ENCODE peak calls at places on chromosomes 12 and 14, in eight cellular contexts. One of them, this sample, is unnamed.

GRCh38 chr12:50081096-50081808 is 3.9 kb upstream of the SMARCD1 start:
- DNase-seq in HEK293T: no peak
- DNase-seq in AG09309: no peak
- DNase-seq in stimulated activated CD8-positive, alpha-beta memory T cell treated with anti-CD3 and anti-CD28 coated beads, Interleukin-2, amount 100 ng/mL, for 48 hours: no peak
- DNase-seq in uterus: no peak
- DNase-seq in HTR-8/SVneo: no peak
- DNase-seq in A673: no peak
- DNase-seq in ELR: no peak
- DNase-seq in this sample: no peak

GRCh38 chr12:124679533-124680371 is 112.3 kb upstream of the NCOR2 start:
- DNase-seq in HEK293T: no peak
- DNase-seq in AG09309: no peak
- DNase-seq in stimulated activated CD8-positive, alpha-beta memory T cell treated with anti-CD3 and anti-CD28 coated beads, Interleukin-2, amount 100 ng/mL, for 48 hours: no peak
- DNase-seq in uterus: peak
- DNase-seq in HTR-8/SVneo: no peak
- DNase-seq in A673: no peak
- DNase-seq in ELR: peak
- DNase-seq in this sample: no peak

GRCh38 chr14:31927348-31927826 is 149.7 kb upstream of the ARHGAP5 start:
- DNase-seq in HEK293T: peak
- DNase-seq in AG09309: peak
- DNase-seq in stimulated activated CD8-positive, alpha-beta memory T cell treated with anti-CD3 and anti-CD28 coated beads, Interleukin-2, amount 100 ng/mL, for 48 hours: no peak
- DNase-seq in uterus: peak
- DNase-seq in HTR-8/SVneo: peak
- DNase-seq in A673: peak
- DNase-seq in ELR: peak
- DNase-seq in this sample: peak

GRCh38 chr12:97941686-97942354 is 479.2 kb downstream of the RMST start:
- DNase-seq in HEK293T: no peak
- DNase-seq in AG09309: no peak
- DNase-seq in stimulated activated CD8-positive, alpha-beta memory T cell treated with anti-CD3 and anti-CD28 coated beads, Interleukin-2, amount 100 ng/mL, for 48 hours: no peak
- DNase-seq in uterus: no peak
- DNase-seq in HTR-8/SVneo: no peak
- DNase-seq in A673: no peak
- DNase-seq in ELR: no peak
- DNase-seq in this sample: no peak

GRCh38 chr14:61653507-61653906 is 41.8 kb upstream of the HIF1A start:
- DNase-seq in HEK293T: no peak
- DNase-seq in AG09309: no peak
- DNase-seq in stimulated activated CD8-positive, alpha-beta memory T cell treated with anti-CD3 and anti-CD28 coated beads, Interleukin-2, amount 100 ng/mL, for 48 hours: no peak
- DNase-seq in uterus: no peak
- DNase-seq in HTR-8/SVneo: peak
- DNase-seq in A673: no peak
- DNase-seq in ELR: peak
- DNase-seq in this sample: peak

GRCh38 chr14:76208340-76208739 is 56.6 kb downstream of the GPATCH2L start:
- DNase-seq in HEK293T: no peak
- DNase-seq in AG09309: no peak
- DNase-seq in stimulated activated CD8-positive, alpha-beta memory T cell treated with anti-CD3 and anti-CD28 coated beads, Interleukin-2, amount 100 ng/mL, for 48 hours: no peak
- DNase-seq in uterus: no peak
- DNase-seq in HTR-8/SVneo: no peak
- DNase-seq in A673: no peak
- DNase-seq in ELR: no peak
- DNase-seq in this sample: no peak

GRCh38 chr12:5388581-5389535 is 43.0 kb upstream of the NTF3 start:
- DNase-seq in HEK293T: no peak
- DNase-seq in AG09309: peak
- DNase-seq in stimulated activated CD8-positive, alpha-beta memory T cell treated with anti-CD3 and anti-CD28 coated beads, Interleukin-2, amount 100 ng/mL, for 48 hours: no peak
- DNase-seq in uterus: no peak
- DNase-seq in HTR-8/SVneo: no peak
- DNase-seq in A673: no peak
- DNase-seq in ELR: peak
- DNase-seq in this sample: peak

GRCh38 chr14:100538566-100539318 is 48.5 kb downstream of the BEGAIN start:
- DNase-seq in HEK293T: no peak
- DNase-seq in AG09309: no peak
- DNase-seq in stimulated activated CD8-positive, alpha-beta memory T cell treated with anti-CD3 and anti-CD28 coated beads, Interleukin-2, amount 100 ng/mL, for 48 hours: no peak
- DNase-seq in uterus: peak
- DNase-seq in HTR-8/SVneo: no peak
- DNase-seq in A673: no peak
- DNase-seq in ELR: no peak
- DNase-seq in this sample: no peak

GRCh38 chr12:27462851-27463250 is 16.3 kb downstream of the SMCO2 start:
- DNase-seq in HEK293T: no peak
- DNase-seq in AG09309: no peak
- DNase-seq in stimulated activated CD8-positive, alpha-beta memory T cell treated with anti-CD3 and anti-CD28 coated beads, Interleukin-2, amount 100 ng/mL, for 48 hours: no peak
- DNase-seq in uterus: peak
- DNase-seq in HTR-8/SVneo: no peak
- DNase-seq in A673: peak
- DNase-seq in ELR: no peak
- DNase-seq in this sample: no peak

GRCh38 chr14:29236848-29237247 is 470.3 kb downstream of the FOXG1 start:
- DNase-seq in HEK293T: no peak
- DNase-seq in AG09309: no peak
- DNase-seq in stimulated activated CD8-positive, alpha-beta memory T cell treated with anti-CD3 and anti-CD28 coated beads, Interleukin-2, amount 100 ng/mL, for 48 hours: no peak
- DNase-seq in uterus: no peak
- DNase-seq in HTR-8/SVneo: peak
- DNase-seq in A673: peak
- DNase-seq in ELR: peak
- DNase-seq in this sample: peak

This sample was measured in LHCN-M2.